ENCODE peak calls at places on chromosomes 6 and 20, in six cellular contexts. One of them, this sample, is unnamed.

GRCh38 chr6:159602370-159603185 is 90.5 kb downstream of the SOD2 start:
- DNase-seq in breast epithelium: no peak
- DNase-seq in Peyer's patch: no peak
- DNase-seq in heart right ventricle: no peak
- DNase-seq in psoas muscle: no peak
- DNase-seq in upper lobe of right lung: no peak
- DNase-seq in this sample: no peak

GRCh38 chr20:33688938-33689424 is 2.8 kb upstream of the E2F1 start:
- DNase-seq in heart right ventricle: no peak
- DNase-seq in psoas muscle: no peak
- DNase-seq in breast epithelium: no peak
- DNase-seq in upper lobe of right lung: no peak
- DNase-seq in Peyer's patch: no peak
- DNase-seq in this sample: no peak

GRCh38 chr6:12637960-12638641 is 78.5 kb upstream of the PHACTR1 start:
- DNase-seq in heart right ventricle: peak; percentile 14
- DNase-seq in breast epithelium: no peak
- DNase-seq in upper lobe of right lung: peak; percentile 81
- DNase-seq in Peyer's patch: peak; percentile 73
- DNase-seq in psoas muscle: no peak
- DNase-seq in this sample: peak; percentile 18

GRCh38 chr20:45306431-45306982 is at the start of gene RBPJL:
- DNase-seq in Peyer's patch: peak; percentile 52
- DNase-seq in heart right ventricle: no peak
- DNase-seq in breast epithelium: no peak
- DNase-seq in psoas muscle: no peak
- DNase-seq in upper lobe of right lung: no peak
- DNase-seq in this sample: no peak

GRCh38 chr6:97440590-97441176 is 157.7 kb upstream of the MMS22L start:
- DNase-seq in upper lobe of right lung: no peak
- DNase-seq in heart right ventricle: peak; percentile 8
- DNase-seq in psoas muscle: no peak
- DNase-seq in breast epithelium: no peak
- DNase-seq in Peyer's patch: no peak
- DNase-seq in this sample: no peak

GRCh38 chr20:3248167-3248992 is 9.4 kb upstream of the SLC4A11 start:
- DNase-seq in psoas muscle: peak; percentile 78
- DNase-seq in heart right ventricle: peak; percentile 24
- DNase-seq in breast epithelium: no peak
- DNase-seq in upper lobe of right lung: no peak
- DNase-seq in Peyer's patch: peak; percentile 50
- DNase-seq in this sample: no peak

GRCh38 chr6:34386316-34387137 is 5.9 kb downstream of the NUDT3 start:
- DNase-seq in breast epithelium: no peak
- DNase-seq in psoas muscle: no peak
- DNase-seq in upper lobe of right lung: no peak
- DNase-seq in Peyer's patch: peak; percentile 50
- DNase-seq in heart right ventricle: no peak
- DNase-seq in this sample: no peak

GRCh38 chr6:138999949-139000725 is 12.1 kb upstream of the REPS1 start:
- DNase-seq in psoas muscle: no peak
- DNase-seq in upper lobe of right lung: no peak
- DNase-seq in breast epithelium: no peak
- DNase-seq in heart right ventricle: no peak
- DNase-seq in Peyer's patch: no peak
- DNase-seq in this sample: no peak

GRCh38 chr20:49539481-49540231 is 28.3 kb downstream of the PTGIS start:
- DNase-seq in Peyer's patch: no peak
- DNase-seq in psoas muscle: no peak
- DNase-seq in upper lobe of right lung: no peak
- DNase-seq in breast epithelium: no peak
- DNase-seq in heart right ventricle: no peak
- DNase-seq in this sample: no peak

GRCh38 chr6:137051790-137052472 is 7.2 kb upstream of the IL20RA start:
- DNase-seq in Peyer's patch: no peak
- DNase-seq in breast epithelium: no peak
- DNase-seq in heart right ventricle: no peak
- DNase-seq in psoas muscle: no peak
- DNase-seq in upper lobe of right lung: no peak
- DNase-seq in this sample: no peak

GRCh38 chr6:35400901-35401311 is 51.2 kb upstream of the FANCE start:
- DNase-seq in heart right ventricle: no peak
- DNase-seq in upper lobe of right lung: no peak
- DNase-seq in psoas muscle: no peak
- DNase-seq in Peyer's patch: peak; percentile 78
- DNase-seq in breast epithelium: no peak
- DNase-seq in this sample: no peak

GRCh38 chr20:33578510-33578909 is 83.6 kb upstream of the C20orf144 start:
- DNase-seq in heart right ventricle: peak; percentile 21
- DNase-seq in psoas muscle: no peak
- DNase-seq in upper lobe of right lung: no peak
- DNase-seq in breast epithelium: no peak
- DNase-seq in Peyer's patch: no peak
- DNase-seq in this sample: no peak

GRCh38 chr20:13037727-13038126 is 29.0 kb downstream of the SPTLC3 start:
- DNase-seq in psoas muscle: no peak
- DNase-seq in heart right ventricle: no peak
- DNase-seq in Peyer's patch: no peak
- DNase-seq in breast epithelium: no peak
- DNase-seq in upper lobe of right lung: no peak
- DNase-seq in this sample: no peak

GRCh38 chr6:134397674-134398073 is 79.8 kb upstream of the SGK1 start:
- DNase-seq in Peyer's patch: no peak
- DNase-seq in breast epithelium: no peak
- DNase-seq in upper lobe of right lung: no peak
- DNase-seq in heart right ventricle: no peak
- DNase-seq in psoas muscle: no peak
- DNase-seq in this sample: no peak

GRCh38 chr6:32837651-32838113 is 857 bp downstream of the TAP2 start:
- DNase-seq in Peyer's patch: no peak
- DNase-seq in upper lobe of right lung: no peak
- DNase-seq in breast epithelium: no peak
- DNase-seq in heart right ventricle: no peak
- DNase-seq in psoas muscle: no peak
- DNase-seq in this sample: no peak

GRCh38 chr20:13771853-13772453 is 12.8 kb downstream of the ESF1 start:
- DNase-seq in heart right ventricle: no peak
- DNase-seq in breast epithelium: no peak
- DNase-seq in psoas muscle: no peak
- DNase-seq in Peyer's patch: no peak
- DNase-seq in upper lobe of right lung: no peak
- DNase-seq in this sample: no peak

GRCh38 chr6:44634321-44634720 is 246.8 kb downstream of the CDC5L start:
- DNase-seq in psoas muscle: no peak
- DNase-seq in heart right ventricle: no peak
- DNase-seq in upper lobe of right lung: no peak
- DNase-seq in breast epithelium: no peak
- DNase-seq in Peyer's patch: no peak
- DNase-seq in this sample: no peak

GRCh38 chr20:1474817-1475603 is 8.4 kb upstream of the NSFL1C start:
- DNase-seq in breast epithelium: no peak
- DNase-seq in psoas muscle: no peak
- DNase-seq in heart right ventricle: no peak
- DNase-seq in Peyer's patch: no peak
- DNase-seq in upper lobe of right lung: no peak
- DNase-seq in this sample: no peak

GRCh38 chr6:12012566-12013367 is 655 bp downstream of the HIVEP1 start:
- DNase-seq in breast epithelium: peak; percentile 65
- DNase-seq in psoas muscle: peak; percentile 75
- DNase-seq in heart right ventricle: peak; percentile 67
- DNase-seq in upper lobe of right lung: peak; percentile 84
- DNase-seq in Peyer's patch: peak; percentile 80
- DNase-seq in this sample: peak; percentile 73

GRCh38 chr6:48641544-48641943 is 530.5 kb upstream of the PTCHD4 start:
- DNase-seq in upper lobe of right lung: no peak
- DNase-seq in Peyer's patch: no peak
- DNase-seq in psoas muscle: no peak
- DNase-seq in heart right ventricle: no peak
- DNase-seq in breast epithelium: no peak
- DNase-seq in this sample: no peak

GRCh38 chr6:131877999-131878789 is 70.4 kb downstream of the ENPP1 start:
- DNase-seq in heart right ventricle: no peak
- DNase-seq in Peyer's patch: no peak
- DNase-seq in psoas muscle: no peak
- DNase-seq in breast epithelium: no peak
- DNase-seq in upper lobe of right lung: no peak
- DNase-seq in this sample: no peak

GRCh38 chr6:13760948-13761347 is 49.3 kb upstream of the RANBP9 start:
- DNase-seq in psoas muscle: no peak
- DNase-seq in breast epithelium: no peak
- DNase-seq in Peyer's patch: no peak
- DNase-seq in upper lobe of right lung: no peak
- DNase-seq in heart right ventricle: peak; percentile 28
- DNase-seq in this sample: no peak

GRCh38 chr20:35698298-35699126 is 640 bp downstream of the NFS1 start:
- DNase-seq in breast epithelium: no peak
- DNase-seq in upper lobe of right lung: peak; percentile 28
- DNase-seq in psoas muscle: no peak
- DNase-seq in heart right ventricle: no peak
- DNase-seq in Peyer's patch: no peak
- DNase-seq in this sample: no peak

GRCh38 chr20:51029556-51029955 is 6.6 kb upstream of the KCNG1 start:
- DNase-seq in heart right ventricle: no peak
- DNase-seq in Peyer's patch: no peak
- DNase-seq in upper lobe of right lung: no peak
- DNase-seq in breast epithelium: no peak
- DNase-seq in psoas muscle: no peak
- DNase-seq in this sample: no peak

GRCh38 chr20:51027396-51027795 is 4.5 kb upstream of the KCNG1 start:
- DNase-seq in Peyer's patch: no peak
- DNase-seq in breast epithelium: no peak
- DNase-seq in upper lobe of right lung: no peak
- DNase-seq in heart right ventricle: no peak
- DNase-seq in psoas muscle: no peak
- DNase-seq in this sample: no peak

GRCh38 chr20:51026317-51026716 is 3.4 kb upstream of the KCNG1 start:
- DNase-seq in breast epithelium: no peak
- DNase-seq in heart right ventricle: no peak
- DNase-seq in upper lobe of right lung: no peak
- DNase-seq in psoas muscle: no peak
- DNase-seq in Peyer's patch: no peak
- DNase-seq in this sample: no peak

GRCh38 chr20:51029963-51030930 is 7.3 kb upstream of the KCNG1 start:
- DNase-seq in psoas muscle: no peak
- DNase-seq in upper lobe of right lung: no peak
- DNase-seq in heart right ventricle: no peak
- DNase-seq in breast epithelium: no peak
- DNase-seq in Peyer's patch: no peak
- DNase-seq in this sample: no peak

GRCh38 chr20:51028616-51029263 is 5.8 kb upstream of the KCNG1 start:
- DNase-seq in psoas muscle: no peak
- DNase-seq in breast epithelium: no peak
- DNase-seq in Peyer's patch: no peak
- DNase-seq in upper lobe of right lung: no peak
- DNase-seq in heart right ventricle: no peak
- DNase-seq in this sample: no peak
- TF ChIP-seq CTCF in psoas muscle: no peak
- TF ChIP-seq CTCF in breast epithelium: no peak
- TF ChIP-seq CTCF in Peyer's patch: no peak
- TF ChIP-seq CTCF in upper lobe of right lung: no peak
- TF ChIP-seq CTCF in heart right ventricle: no peak
- TF ChIP-seq CTCF in this sample: no peak

DNA sequence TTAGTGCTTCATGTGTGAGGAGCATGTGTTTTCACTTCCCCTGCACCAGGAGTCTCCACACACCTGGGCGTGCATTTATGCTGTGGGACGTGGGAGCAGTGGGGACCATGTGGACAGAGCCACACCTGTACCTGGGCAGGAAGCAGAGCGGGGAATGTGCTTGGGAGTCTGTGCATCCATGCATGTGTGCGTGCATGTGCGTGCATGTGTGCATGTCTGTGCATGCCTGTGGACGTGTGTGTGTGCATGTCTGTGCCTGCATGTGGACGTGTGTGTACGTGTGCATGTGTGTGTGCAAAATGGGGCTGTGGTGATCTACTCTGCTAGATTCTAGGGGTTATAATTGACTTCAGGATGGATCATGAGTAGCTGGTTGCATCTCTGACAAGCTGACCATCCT is 224.0 kb upstream of the GMDS start:
- DNase-seq in heart right ventricle: no peak
- DNase-seq in breast epithelium: no peak
- DNase-seq in upper lobe of right lung: no peak
- DNase-seq in psoas muscle: no peak
- DNase-seq in Peyer's patch: no peak
- DNase-seq in this sample: no peak
- H3K4me3 ChIP-seq in heart right ventricle: no peak overlapping the region
- H3K4me3 ChIP-seq in breast epithelium: no peak overlapping the region
- H3K4me3 ChIP-seq in upper lobe of right lung: no peak overlapping the region
- H3K4me3 ChIP-seq in psoas muscle: no peak overlapping the region
- H3K4me3 ChIP-seq in Peyer's patch: no peak overlapping the region
- H3K4me3 ChIP-seq in this sample: no peak overlapping the region

GRCh38 chr6:2770171-2770570 is 5.0 kb downstream of the WRNIP1 start:
- DNase-seq in psoas muscle: peak; percentile 85
- DNase-seq in breast epithelium: no peak
- DNase-seq in upper lobe of right lung: no peak
- DNase-seq in heart right ventricle: peak; percentile 79
- DNase-seq in Peyer's patch: no peak
- DNase-seq in this sample: no peak

GRCh38 chr6:2768125-2768524 is 2.9 kb downstream of the WRNIP1 start:
- DNase-seq in Peyer's patch: no peak
- DNase-seq in upper lobe of right lung: no peak
- DNase-seq in heart right ventricle: no peak
- DNase-seq in psoas muscle: no peak
- DNase-seq in breast epithelium: no peak
- DNase-seq in this sample: no peak

GRCh38 chr6:2766767-2767314 is 1.6 kb downstream of the WRNIP1 start:
- DNase-seq in upper lobe of right lung: no peak
- DNase-seq in psoas muscle: no peak
- DNase-seq in breast epithelium: no peak
- DNase-seq in heart right ventricle: no peak
- DNase-seq in Peyer's patch: no peak
- DNase-seq in this sample: no peak

GRCh38 chr6:2767327-2767985 is 2.3 kb downstream of the WRNIP1 start:
- DNase-seq in breast epithelium: no peak
- DNase-seq in psoas muscle: no peak
- DNase-seq in heart right ventricle: no peak
- DNase-seq in Peyer's patch: no peak
- DNase-seq in upper lobe of right lung: no peak
- DNase-seq in this sample: no peak

DNA sequence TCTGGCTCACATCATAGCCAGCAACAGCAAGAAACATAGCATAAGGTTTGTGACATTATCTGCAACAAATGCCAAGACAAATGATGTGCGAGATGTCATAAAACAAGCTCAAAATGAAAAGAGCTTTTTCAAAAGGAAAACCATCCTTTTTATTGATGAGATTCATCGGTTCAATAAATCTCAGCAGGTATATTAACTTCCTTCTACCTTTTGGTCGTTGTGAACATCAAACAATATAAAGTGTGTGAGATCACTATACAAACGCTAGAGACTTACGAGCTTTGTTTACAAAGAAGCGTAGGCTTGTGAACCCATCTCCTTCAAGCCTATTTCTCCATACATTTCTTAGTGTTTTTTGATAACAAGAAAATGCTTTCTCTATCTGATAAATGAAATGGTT is 3.5 kb downstream of the WRNIP1 start:
- DNase-seq in heart right ventricle: no peak
- DNase-seq in Peyer's patch: no peak
- DNase-seq in upper lobe of right lung: no peak
- DNase-seq in breast epithelium: no peak
- DNase-seq in psoas muscle: no peak
- DNase-seq in this sample: no peak
- H3K36me3 ChIP-seq in heart right ventricle: no peaks in the 10 kb centered on the region
- H3K36me3 ChIP-seq in Peyer's patch: no peaks in the 10 kb centered on the region
- H3K36me3 ChIP-seq in upper lobe of right lung: peaks cover 34% of the 10 kb centered on the region
- H3K36me3 ChIP-seq in breast epithelium: no peaks in the 10 kb centered on the region
- H3K36me3 ChIP-seq in psoas muscle: peaks cover 2% of the 10 kb centered on the region
- H3K36me3 ChIP-seq in this sample: peaks cover 8% of the 10 kb centered on the region

GRCh38 chr6:153790048-153790447 is 249.0 kb upstream of the OPRM1 start:
- DNase-seq in upper lobe of right lung: no peak
- DNase-seq in breast epithelium: no peak
- DNase-seq in Peyer's patch: peak; percentile 59
- DNase-seq in heart right ventricle: no peak
- DNase-seq in psoas muscle: no peak
- DNase-seq in this sample: no peak
- TF ChIP-seq CTCF in upper lobe of right lung: no peak
- TF ChIP-seq CTCF in breast epithelium: no peak
- TF ChIP-seq CTCF in Peyer's patch: peak; percentile 59
- TF ChIP-seq CTCF in heart right ventricle: no peak
- TF ChIP-seq CTCF in psoas muscle: no peak
- TF ChIP-seq CTCF in this sample: no peak